ENCODE peak calls at places on chromosome 17, in seven cellular contexts. P is activated effector memory CD4-positive, alpha-beta T cell treated with Interleukin-2 at 50 U/mL for 16 hours; M is activated CD4-positive, alpha-beta memory T cell treated with anti-CD3 and anti-CD28 coated beads, Interleukin-2, amount 10 ng/mL, durations not matched to agents 7 days and 5 days; I is NCI-H774; T is ascending aorta; V is T-cell; G is tibial nerve. Z is an unnamed sample.

GRCh38 chr17:15436399-15437369 is 30.7 kb downstream of the CDRT4 start:
- DNase-seq in P (no peak), M (peak), I (no peak), T (no peak), V (peak), G (peak), Z (peak)

GRCh38 chr17:45372325-45372869 is 55.6 kb upstream of the MAP3K14 start:
- DNase-seq in P (no peak), M (no peak), I (no peak), T (peak), V (no peak), G (no peak), Z (no peak)

GRCh38 chr17:74085434-74085833 is 118.0 kb upstream of the RPL38 start:
- DNase-seq in P (no peak), M (no peak), I (no peak), T (no peak), V (no peak), G (no peak), Z (no peak)

GRCh38 chr17:35254107-35254802 is 11.4 kb downstream of the SLFN5 start:
- DNase-seq in P (no peak), M (no peak), I (no peak), T (peak), V (no peak), G (peak), Z (no peak)

GRCh38 chr17:39325528-39326240 is 75.7 kb downstream of the FBXL20 start:
- DNase-seq in P (no peak), M (no peak), I (no peak), T (no peak), V (no peak), G (no peak), Z (no peak)

GRCh38 chr17:34733351-34733750 is 154.0 kb downstream of the TMEM132E start:
- DNase-seq in P (no peak), M (no peak), I (no peak), T (peak), V (no peak), G (no peak), Z (no peak)

GRCh38 chr17:9402590-9403199 is 172.9 kb downstream of the STX8 start:
- DNase-seq in P (no peak), M (peak), I (no peak), T (no peak), V (no peak), G (no peak), Z (no peak)

GRCh38 chr17:17990282-17990681 is 17.6 kb downstream of the DRC3 start:
- DNase-seq in P (no peak), M (no peak), I (no peak), T (no peak), V (no peak), G (no peak), Z (no peak)

GRCh38 chr17:57670769-57671545 is 74.1 kb downstream of the CCDC182 start:
- DNase-seq in P (no peak), M (peak), I (no peak), T (peak), V (no peak), G (no peak), Z (no peak)

GRCh38 chr17:62672957-62673356 is 45.5 kb downstream of the MRC2 start:
- DNase-seq in P (no peak), M (no peak), I (no peak), T (no peak), V (no peak), G (no peak), Z (no peak)

GRCh38 chr17:61587807-61588660 is 3.0 kb downstream of the NACA2 start:
- DNase-seq in P (no peak), M (no peak), I (no peak), T (no peak), V (no peak), G (no peak), Z (no peak)

GRCh38 chr17:57257213-57257873 is 1.0 kb downstream of the MSI2 start:
- DNase-seq in P (no peak), M (no peak), I (no peak), T (no peak), V (no peak), G (no peak), Z (no peak)

GRCh38 chr17:64378890-64379354 is 11.7 kb downstream of the PECAM1 start:
- DNase-seq in P (no peak), M (no peak), I (no peak), T (no peak), V (no peak), G (no peak), Z (no peak)

GRCh38 chr17:12613566-12613965 is 52.1 kb upstream of the MYOCD start:
- DNase-seq in P (no peak), M (no peak), I (no peak), T (no peak), V (no peak), G (no peak), Z (no peak)

GRCh38 chr17:8125196-8125946 is 1.5 kb upstream of the HES7 start:
- DNase-seq in P (peak), M (peak), I (peak), T (peak), V (peak), G (peak), Z (no peak)

GRCh38 chr17:72432143-72432604 is 311.4 kb downstream of the SOX9 start:
- DNase-seq in P (no peak), M (no peak), I (no peak), T (peak), V (no peak), G (no peak), Z (no peak)

GRCh38 chr17:36816214-36816613 is 121.1 kb upstream of the LHX1 start:
- DNase-seq in P (no peak), M (no peak), I (no peak), T (no peak), V (no peak), G (no peak), Z (no peak)

GRCh38 chr17:2174471-2175293 is 119.8 kb downstream of the HIC1 start:
- DNase-seq in P (no peak), M (no peak), I (no peak), T (peak), V (no peak), G (no peak), Z (no peak)

GRCh38 chr17:62653831-62654829 is 26.7 kb downstream of the MRC2 start:
- DNase-seq in P (no peak), M (no peak), I (no peak), T (no peak), V (no peak), G (peak), Z (no peak)

GRCh38 chr17:18921912-18922451 is 30.0 kb upstream of the SLC5A10 start:
- DNase-seq in P (no peak), M (no peak), I (no peak), T (no peak), V (no peak), G (no peak), Z (no peak)

GRCh38 chr17:48528153-48528912 is 2.5 kb downstream of the HOXB1 start:
- DNase-seq in P (no peak), M (no peak), I (no peak), T (no peak), V (no peak), G (no peak), Z (no peak)

GRCh38 chr17:43401293-43401692 is 2.5 kb downstream of the ARL4D start:
- DNase-seq in P (no peak), M (no peak), I (no peak), T (peak), V (no peak), G (no peak), Z (no peak)

GRCh38 chr17:47895254-47895855 is 681 bp upstream of the SP2 start:
- DNase-seq in P (no peak), M (peak), I (peak), T (no peak), V (no peak), G (no peak), Z (peak)

GRCh38 chr17:50918933-50919296 is 52.8 kb upstream of the TOB1 start:
- DNase-seq in P (no peak), M (peak), I (no peak), T (no peak), V (no peak), G (no peak), Z (no peak)

GRCh38 chr17:45722161-45722560 is 62.0 kb upstream of the CRHR1 start:
- DNase-seq in P (no peak), M (no peak), I (no peak), T (no peak), V (no peak), G (no peak), Z (no peak)

GRCh38 chr17:78995022-78995760 is 14.4 kb downstream of the CANT1 start:
- DNase-seq in P (no peak), M (no peak), I (no peak), T (peak), V (no peak), G (no peak), Z (no peak)

GRCh38 chr17:15039366-15039765 is 225.8 kb downstream of the PMP22 start:
- DNase-seq in P (no peak), M (no peak), I (no peak), T (no peak), V (no peak), G (no peak), Z (no peak)

GRCh38 chr17:77696151-77696719 is 262.3 kb upstream of the TNRC6C start:
- DNase-seq in P (no peak), M (no peak), I (no peak), T (peak), V (no peak), G (no peak), Z (no peak)

GRCh38 chr17:78991017-78991783 is 11.5 kb upstream of the LGALS3BP start:
- DNase-seq in P (no peak), M (no peak), I (no peak), T (peak), V (no peak), G (no peak), Z (no peak)

GRCh38 chr17:73155410-73156165 is 9.2 kb upstream of the SSTR2 start:
- DNase-seq in P (no peak), M (no peak), I (no peak), T (no peak), V (no peak), G (no peak), Z (no peak)

GRCh38 chr17:61496957-61497653 is 44.9 kb downstream of the TBX4 start:
- DNase-seq in P (no peak), M (no peak), I (no peak), T (no peak), V (no peak), G (no peak), Z (no peak)

GRCh38 chr17:51398128-51398525 is 137.8 kb downstream of the UTP18 start:
- DNase-seq in P (no peak), M (no peak), I (no peak), T (no peak), V (no peak), G (no peak), Z (no peak)

GRCh38 chr17:77320046-77320445 is 179.3 kb downstream of the SEC14L1 start:
- DNase-seq in P (no peak), M (no peak), I (no peak), T (no peak), V (no peak), G (peak), Z (no peak)